ENCODE peak calls at places on chromosome 3, in five cellular contexts. P is SK-N-SH; I is effector memory CD4-positive, alpha-beta T cell; W is A549; Z is endodermal cell. N is an unnamed sample.

GRCh38 chr3:144403040-144403457 is 431.4 kb downstream of the DIPK2A start:
- DNase-seq in Z (no peak), P (no peak), I (no peak), W (no peak), N (no peak)

GRCh38 chr3:13335062-13335461 is 85.1 kb downstream of the NUP210 start:
- DNase-seq in W (no peak), Z (no peak), P (no peak), I (no peak), N (no peak)

GRCh38 chr3:182902236-182902635 is 78.1 kb downstream of the DCUN1D1 start:
- DNase-seq in I (no peak), W (no peak), Z (no peak), P (no peak), N (no peak)

GRCh38 chr3:134659391-134660045 is 8.7 kb upstream of the KY start:
- DNase-seq in Z (no peak), P (no peak), I (no peak), W (no peak), N (no peak)

GRCh38 chr3:185188816-185189215 is 36.0 kb upstream of the C3orf70 start:
- DNase-seq in W (no peak), Z (no peak), I (no peak), P (no peak), N (no peak)

GRCh38 chr3:157700405-157700804 is 197.2 kb upstream of the VEPH1 start:
- DNase-seq in Z (no peak), I (no peak), W (no peak), P (no peak), N (no peak)

GRCh38 chr3:37752661-37753055 is 109.0 kb upstream of the CTDSPL start:
- DNase-seq in Z (no peak), W (no peak), I (no peak), P (no peak), N (no peak)

GRCh38 chr3:98901032-98901464 is 447 bp downstream of the DCBLD2 start:
- DNase-seq in Z (peak; percentile 89), I (no peak), W (no peak), P (peak; percentile 77), N (peak; percentile 85)

GRCh38 chr3:188326111-188326510 is 172.2 kb downstream of the LPP start:
- DNase-seq in I (no peak), Z (no peak), W (no peak), P (no peak), N (no peak)

GRCh38 chr3:188322135-188322892 is 168.4 kb downstream of the LPP start:
- DNase-seq in P (no peak), I (no peak), Z (no peak), W (no peak), N (no peak)

GRCh38 chr3:188321258-188321657 is 167.3 kb downstream of the LPP start:
- DNase-seq in W (no peak), I (no peak), Z (no peak), P (no peak), N (no peak)

GRCh38 chr3:188320757-188321156 is 166.8 kb downstream of the LPP start:
- DNase-seq in P (no peak), Z (no peak), W (no peak), I (no peak), N (no peak)

DNA sequence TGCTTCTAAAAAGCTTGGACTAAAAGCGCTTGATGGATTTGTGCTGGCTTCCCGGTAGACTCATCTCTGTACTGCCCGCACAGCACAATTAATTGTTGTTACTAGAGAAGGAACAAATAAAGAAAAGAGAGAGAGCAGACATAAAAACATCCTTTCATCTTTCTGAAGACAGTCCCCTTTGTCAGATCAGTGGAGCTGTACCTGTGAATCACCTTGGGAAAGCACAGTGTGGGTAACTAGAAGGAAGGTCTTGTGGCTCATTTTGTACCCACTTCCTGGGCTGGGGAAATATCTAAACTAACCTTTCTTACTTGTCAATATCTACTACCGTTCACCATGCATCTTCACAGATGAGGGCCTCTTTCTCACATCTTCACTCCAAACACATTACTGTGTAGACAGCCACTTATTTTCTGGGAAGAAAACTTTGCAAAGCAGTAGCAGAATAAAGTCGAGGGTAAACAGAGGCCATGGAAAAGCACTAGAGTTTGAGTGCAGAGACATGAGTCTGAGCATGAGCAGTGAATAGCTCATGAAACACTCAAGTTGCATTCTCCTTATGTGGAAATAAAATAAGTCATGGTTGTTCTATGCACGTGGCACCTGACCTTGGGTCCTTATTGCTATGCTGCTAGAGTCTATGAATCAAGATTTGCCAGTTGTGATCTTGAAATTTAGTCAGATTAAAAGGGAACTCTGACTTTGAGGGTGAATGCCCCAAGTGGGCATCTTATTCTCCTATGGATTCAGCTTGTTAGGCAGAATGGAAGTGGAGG is 169.3 kb downstream of the LPP start:
- DNase-seq in Z (no peak), I (peak; percentile 2), P (no peak), W (no peak), N (no peak)
- H3K27ac ChIP-seq in Z (no peak overlapping the region), I (peak overlapping the region; percentile 16), P (no peak overlapping the region), W (no peak overlapping the region), N (no peak overlapping the region)

DNA sequence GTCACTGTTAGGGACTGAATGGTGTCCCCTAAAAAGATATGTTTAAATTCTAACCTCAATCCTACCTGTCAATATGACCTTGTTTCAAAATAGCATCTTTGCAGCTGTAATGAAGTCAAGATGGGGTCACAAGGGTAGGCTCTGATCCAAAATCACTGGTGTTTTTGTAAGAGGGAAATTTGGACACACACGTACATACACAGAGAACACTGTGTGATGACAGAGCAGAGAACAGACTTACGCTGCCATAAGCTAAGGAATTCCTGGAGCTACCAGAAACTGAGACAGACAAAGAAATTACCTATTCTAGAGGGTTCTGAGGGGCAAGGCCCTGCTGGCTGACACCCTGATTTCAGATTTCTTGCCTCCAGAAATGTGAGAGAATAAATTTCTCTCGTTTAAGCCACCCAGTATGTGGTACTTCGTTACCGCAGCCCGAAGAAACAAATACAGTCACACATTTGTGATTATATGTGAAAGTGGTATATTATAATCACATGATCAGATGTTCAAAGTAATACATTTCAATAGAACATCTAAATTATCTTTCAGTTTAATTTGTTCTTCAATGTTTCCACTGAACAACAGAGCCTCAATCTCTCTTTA is 24.8 kb downstream of the CBLB start:
- DNase-seq in I (no peak), Z (no peak), P (no peak), W (no peak), N (no peak)
- H3K27ac ChIP-seq in I (no peak overlapping the region), Z (no peak overlapping the region), P (no peak overlapping the region), W (no peak overlapping the region), N (no peak overlapping the region)

DNA sequence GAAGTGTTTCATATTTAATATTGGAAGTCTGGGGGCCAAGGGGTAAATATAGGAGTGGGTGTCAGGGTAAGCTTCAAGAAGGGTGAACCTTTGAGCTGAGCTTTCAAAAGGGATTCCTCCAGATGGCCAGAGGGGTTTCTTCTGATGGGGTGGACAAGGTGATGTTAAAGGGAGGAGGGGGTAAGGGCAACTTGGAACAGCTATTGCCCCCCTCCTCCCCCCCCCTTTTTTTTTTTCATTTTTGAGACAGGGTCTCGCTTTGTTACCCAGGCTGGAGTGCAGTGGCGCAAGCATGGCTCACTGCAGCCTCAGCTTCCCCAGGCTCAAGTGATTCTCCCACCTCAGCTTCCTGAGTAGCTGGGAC is 2.1 kb upstream of the TTLL3 start:
- DNase-seq in I (no peak), W (no peak), P (no peak), Z (no peak), N (no peak)
- H3K27ac ChIP-seq in I (peak overlapping the region; percentile 76), W (no peak overlapping the region), P (peak overlapping the region; percentile 76), Z (no peak overlapping the region), N (no peak overlapping the region)

GRCh38 chr3:52130966-52131637 is 23.1 kb downstream of the POC1A start:
- DNase-seq in W (no peak), Z (no peak), P (no peak), I (no peak), N (no peak)
- H3K27ac ChIP-seq in W (no peak overlapping the region), Z (no peak overlapping the region), P (no peak overlapping the region), I (no peak overlapping the region), N (no peak overlapping the region)

DNA sequence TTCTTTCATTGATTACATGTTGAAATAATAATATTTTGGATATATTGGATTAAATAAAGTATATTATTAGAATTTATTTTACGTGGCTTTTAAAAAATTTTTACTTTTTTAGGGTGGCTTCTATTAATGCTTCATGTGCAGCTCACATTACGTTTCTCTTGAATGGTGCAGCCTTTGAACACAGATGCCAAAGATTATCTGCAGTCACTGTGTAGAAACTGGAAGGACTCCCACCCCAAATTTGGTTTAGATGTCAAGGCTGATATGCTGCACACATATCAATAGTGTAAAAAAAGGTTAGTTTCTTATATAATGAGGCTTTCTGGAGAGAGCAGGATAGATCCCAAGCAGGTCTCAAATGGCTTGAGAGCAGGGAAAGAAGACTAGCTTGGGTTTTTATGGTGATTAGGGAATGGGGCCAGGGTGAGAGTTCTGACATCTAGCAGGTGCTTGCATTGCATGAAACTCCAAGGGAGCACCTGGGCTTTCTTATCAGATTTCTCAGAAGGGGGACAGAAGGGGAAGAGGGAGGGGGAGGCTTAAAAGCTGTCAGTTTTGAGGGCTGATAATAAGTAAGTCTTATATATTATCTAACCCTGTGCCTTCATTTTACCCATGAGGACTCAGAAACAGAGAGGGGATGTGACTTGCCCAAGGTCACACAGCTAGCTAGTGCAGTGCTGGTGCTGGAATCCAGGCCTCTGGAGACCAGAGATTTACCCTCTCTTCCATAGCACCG is 89.6 kb downstream of the CHST2 start:
- DNase-seq in P (no peak), Z (no peak), I (no peak), W (no peak), N (no peak)
- H3K27ac ChIP-seq in P (no peak overlapping the region), Z (no peak overlapping the region), I (no peak overlapping the region), W (no peak overlapping the region), N (no peak overlapping the region)

GRCh38 chr3:66418432-66419052 is 82.3 kb downstream of the LRIG1 start:
- DNase-seq in I (no peak), P (no peak), Z (no peak), W (no peak), N (peak; percentile 84)

GRCh38 chr3:66416556-66417304 is 84.1 kb downstream of the LRIG1 start:
- DNase-seq in W (no peak), P (no peak), Z (no peak), I (no peak), N (no peak)

GRCh38 chr3:66414846-66415245 is 86.0 kb downstream of the LRIG1 start:
- DNase-seq in P (no peak), I (no peak), W (no peak), Z (no peak), N (no peak)

GRCh38 chr3:66413151-66413751 is 87.6 kb downstream of the LRIG1 start:
- DNase-seq in P (no peak), Z (peak; percentile 20), W (no peak), I (no peak), N (no peak)

GRCh38 chr3:66415867-66416428 is 84.9 kb downstream of the LRIG1 start:
- DNase-seq in P (no peak), I (no peak), Z (no peak), W (no peak), N (no peak)
- H3K27ac ChIP-seq in P (no peak overlapping the region), I (no peak overlapping the region), Z (no peak overlapping the region), W (no peak overlapping the region), N (no peak overlapping the region)

DNA sequence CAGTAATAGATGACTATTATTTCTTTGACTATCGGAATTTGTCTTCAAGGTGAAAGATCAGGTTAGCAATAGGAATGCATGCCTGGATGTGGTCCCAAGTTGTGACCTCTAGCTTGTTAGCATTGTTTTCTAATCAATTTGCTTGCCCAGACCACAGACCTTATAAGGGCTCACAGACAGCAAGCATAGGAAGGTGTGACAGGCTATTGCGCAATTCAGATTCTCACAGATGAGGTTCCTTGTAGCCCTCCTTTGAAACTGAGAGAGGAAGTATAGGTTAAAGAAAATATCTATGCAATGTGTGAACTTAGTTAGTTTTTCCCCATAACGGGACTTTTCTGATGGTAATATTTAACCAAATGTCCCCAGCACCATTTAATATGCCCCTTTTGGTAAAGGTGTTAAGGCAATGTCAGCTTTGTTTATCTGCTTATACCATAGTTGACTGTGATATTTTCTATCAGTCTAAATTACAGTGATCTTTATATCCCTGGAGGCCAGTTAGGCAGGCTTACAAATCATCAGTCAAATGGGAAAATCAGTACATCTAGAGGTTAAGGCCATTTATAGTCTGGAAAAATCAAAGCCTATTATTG is 168.1 kb upstream of the MBNL1 start:
- DNase-seq in P (no peak), Z (peak; percentile 53), W (no peak), I (no peak), N (no peak)
- H3K27ac ChIP-seq in P (no peak overlapping the region), Z (no peak overlapping the region), W (no peak overlapping the region), I (no peak overlapping the region), N (no peak overlapping the region)